ENCODE peak calls at places on chromosome 6, in ten cellular contexts. H, Z, C, J, X, S, T, L, B and F are unnamed samples.

GRCh38 chr6:84052883-84053241 is 19.3 kb downstream of the MRAP2 start:
- DNase-seq in H (no peak), Z (no peak), C (no peak), J (no peak), X (no peak), S (no peak), T (no peak), L (no peak), B (no peak), F (no peak)

GRCh38 chr6:151900897-151901485 is 93.5 kb downstream of the ESR1 start:
- DNase-seq in H (no peak), Z (no peak), C (no peak), J (no peak), X (no peak), S (no peak), T (no peak), L (no peak), B (no peak), F (no peak)

GRCh38 chr6:139853302-139853992 is 479.0 kb upstream of the CITED2 start:
- DNase-seq in H (peak), Z (no peak), C (no peak), J (no peak), X (no peak), S (peak), T (no peak), L (no peak), B (no peak), F (no peak)

GRCh38 chr6:1503811-1504210 is 105.9 kb upstream of the FOXC1 start:
- DNase-seq in H (no peak), Z (no peak), C (no peak), J (no peak), X (no peak), S (no peak), T (no peak), L (no peak), B (peak), F (no peak)

GRCh38 chr6:134539865-134540323 is 222.0 kb upstream of the SGK1 start:
- DNase-seq in H (no peak), Z (no peak), C (no peak), J (no peak), X (no peak), S (peak), T (no peak), L (no peak), B (no peak), F (no peak)

GRCh38 chr6:53033764-53034163 is 31.4 kb upstream of the FBXO9 start:
- DNase-seq in H (peak), Z (no peak), C (no peak), J (no peak), X (no peak), S (no peak), T (no peak), L (no peak), B (no peak), F (no peak)

GRCh38 chr6:158815915-158816314 is 3.3 kb downstream of the EZR start:
- DNase-seq in H (no peak), Z (no peak), C (no peak), J (no peak), X (no peak), S (no peak), T (no peak), L (no peak), B (no peak), F (no peak)

GRCh38 chr6:79544939-79545450 is 7.8 kb upstream of the LCA5 start:
- DNase-seq in H (peak), Z (peak), C (peak), J (peak), X (peak), S (peak), T (peak), L (no peak), B (peak), F (peak)

GRCh38 chr6:88166901-88167624 is 916 bp upstream of the CNR1 start:
- DNase-seq in H (no peak), Z (peak), C (peak), J (no peak), X (no peak), S (no peak), T (no peak), L (no peak), B (no peak), F (no peak)

GRCh38 chr6:128438311-128438916 is 82.0 kb downstream of the PTPRK start:
- DNase-seq in H (no peak), Z (no peak), C (no peak), J (peak), X (no peak), S (no peak), T (peak), L (no peak), B (peak), F (no peak)

GRCh38 chr6:18883851-18884250 is 496.7 kb downstream of the RNF144B start:
- DNase-seq in H (no peak), Z (no peak), C (no peak), J (no peak), X (no peak), S (no peak), T (peak), L (no peak), B (no peak), F (no peak)

GRCh38 chr6:18985061-18985460 is 597.9 kb downstream of the RNF144B start:
- DNase-seq in H (no peak), Z (no peak), C (no peak), J (no peak), X (no peak), S (no peak), T (no peak), L (no peak), B (no peak), F (no peak)

GRCh38 chr6:17494919-17495318 is 101.5 kb downstream of the CAP2 start:
- DNase-seq in H (no peak), Z (no peak), C (no peak), J (no peak), X (no peak), S (no peak), T (no peak), L (no peak), B (peak), F (no peak)

GRCh38 chr6:51928320-51928719 is 159.1 kb downstream of the PKHD1 start:
- DNase-seq in H (no peak), Z (no peak), C (no peak), J (no peak), X (no peak), S (no peak), T (no peak), L (no peak), B (no peak), F (no peak)

GRCh38 chr6:134816780-134817179 is 133.1 kb downstream of the ALDH8A1 start:
- DNase-seq in H (peak), Z (no peak), C (no peak), J (no peak), X (no peak), S (no peak), T (peak), L (no peak), B (peak), F (no peak)